ENCODE peak calls at places on chromosomes 3 and 15, in eight cellular contexts. One of them, this sample, is unnamed.

GRCh38 chr3:187743195-187744141 is 1.8 kb downstream of the BCL6 start:
- DNase-seq in HT-29: peak
- DNase-seq in stimulated activated CD4-positive, alpha-beta T cell treated with anti-CD3 and anti-CD28 coated beads, Interleukin-4, amount 100 ng/mL, for 48 hours: peak
- DNase-seq in activated naive CD8-positive, alpha-beta T cell treated with anti-CD3 and anti-CD28 coated beads, Interleukin-2, amount 50 U/mL, for 24 hours: peak
- DNase-seq in A172: peak
- DNase-seq in neural crest cell: peak
- DNase-seq in mesothelial cell of epicardium: no peak
- DNase-seq in NCI-H460: no peak
- DNase-seq in this sample: no peak

GRCh38 chr15:90086868-90087268 is 15.4 kb downstream of the IDH2 start:
- DNase-seq in HT-29: peak
- DNase-seq in stimulated activated CD4-positive, alpha-beta T cell treated with anti-CD3 and anti-CD28 coated beads, Interleukin-4, amount 100 ng/mL, for 48 hours: peak
- DNase-seq in activated naive CD8-positive, alpha-beta T cell treated with anti-CD3 and anti-CD28 coated beads, Interleukin-2, amount 50 U/mL, for 24 hours: peak
- DNase-seq in A172: peak
- DNase-seq in neural crest cell: peak
- DNase-seq in mesothelial cell of epicardium: no peak
- DNase-seq in NCI-H460: peak
- DNase-seq in this sample: no peak

GRCh38 chr3:194276768-194277546 is 74.2 kb downstream of the CPN2 start:
- DNase-seq in HT-29: no peak
- DNase-seq in stimulated activated CD4-positive, alpha-beta T cell treated with anti-CD3 and anti-CD28 coated beads, Interleukin-4, amount 100 ng/mL, for 48 hours: no peak
- DNase-seq in activated naive CD8-positive, alpha-beta T cell treated with anti-CD3 and anti-CD28 coated beads, Interleukin-2, amount 50 U/mL, for 24 hours: no peak
- DNase-seq in A172: peak
- DNase-seq in neural crest cell: no peak
- DNase-seq in mesothelial cell of epicardium: peak
- DNase-seq in NCI-H460: no peak
- DNase-seq in this sample: no peak

GRCh38 chr3:57382933-57383332 is 90.4 kb upstream of the ASB14 start:
- DNase-seq in HT-29: no peak
- DNase-seq in stimulated activated CD4-positive, alpha-beta T cell treated with anti-CD3 and anti-CD28 coated beads, Interleukin-4, amount 100 ng/mL, for 48 hours: no peak
- DNase-seq in activated naive CD8-positive, alpha-beta T cell treated with anti-CD3 and anti-CD28 coated beads, Interleukin-2, amount 50 U/mL, for 24 hours: no peak
- DNase-seq in A172: no peak
- DNase-seq in neural crest cell: no peak
- DNase-seq in mesothelial cell of epicardium: no peak
- DNase-seq in NCI-H460: no peak
- DNase-seq in this sample: no peak

GRCh38 chr15:58724471-58724870 is 25.0 kb downstream of the ADAM10 start:
- DNase-seq in HT-29: no peak
- DNase-seq in stimulated activated CD4-positive, alpha-beta T cell treated with anti-CD3 and anti-CD28 coated beads, Interleukin-4, amount 100 ng/mL, for 48 hours: no peak
- DNase-seq in activated naive CD8-positive, alpha-beta T cell treated with anti-CD3 and anti-CD28 coated beads, Interleukin-2, amount 50 U/mL, for 24 hours: no peak
- DNase-seq in A172: no peak
- DNase-seq in neural crest cell: no peak
- DNase-seq in mesothelial cell of epicardium: no peak
- DNase-seq in NCI-H460: no peak
- DNase-seq in this sample: no peak

GRCh38 chr15:82808634-82809041 is 790 bp upstream of the WHAMM start:
- DNase-seq in HT-29: peak
- DNase-seq in stimulated activated CD4-positive, alpha-beta T cell treated with anti-CD3 and anti-CD28 coated beads, Interleukin-4, amount 100 ng/mL, for 48 hours: no peak
- DNase-seq in activated naive CD8-positive, alpha-beta T cell treated with anti-CD3 and anti-CD28 coated beads, Interleukin-2, amount 50 U/mL, for 24 hours: no peak
- DNase-seq in A172: no peak
- DNase-seq in neural crest cell: no peak
- DNase-seq in mesothelial cell of epicardium: no peak
- DNase-seq in NCI-H460: no peak
- DNase-seq in this sample: no peak

GRCh38 chr15:36472672-36473071 is 106.8 kb upstream of the CDIN1 start:
- DNase-seq in HT-29: no peak
- DNase-seq in stimulated activated CD4-positive, alpha-beta T cell treated with anti-CD3 and anti-CD28 coated beads, Interleukin-4, amount 100 ng/mL, for 48 hours: no peak
- DNase-seq in activated naive CD8-positive, alpha-beta T cell treated with anti-CD3 and anti-CD28 coated beads, Interleukin-2, amount 50 U/mL, for 24 hours: no peak
- DNase-seq in A172: no peak
- DNase-seq in neural crest cell: no peak
- DNase-seq in mesothelial cell of epicardium: no peak
- DNase-seq in NCI-H460: no peak
- DNase-seq in this sample: no peak

GRCh38 chr3:94101860-94102259 is 39.0 kb downstream of the NSUN3 start:
- DNase-seq in HT-29: peak
- DNase-seq in stimulated activated CD4-positive, alpha-beta T cell treated with anti-CD3 and anti-CD28 coated beads, Interleukin-4, amount 100 ng/mL, for 48 hours: no peak
- DNase-seq in activated naive CD8-positive, alpha-beta T cell treated with anti-CD3 and anti-CD28 coated beads, Interleukin-2, amount 50 U/mL, for 24 hours: no peak
- DNase-seq in A172: peak
- DNase-seq in neural crest cell: no peak
- DNase-seq in mesothelial cell of epicardium: no peak
- DNase-seq in NCI-H460: no peak
- DNase-seq in this sample: no peak

GRCh38 chr3:123760817-123761216 is 123.3 kb downstream of the MYLK start:
- DNase-seq in HT-29: no peak
- DNase-seq in stimulated activated CD4-positive, alpha-beta T cell treated with anti-CD3 and anti-CD28 coated beads, Interleukin-4, amount 100 ng/mL, for 48 hours: no peak
- DNase-seq in activated naive CD8-positive, alpha-beta T cell treated with anti-CD3 and anti-CD28 coated beads, Interleukin-2, amount 50 U/mL, for 24 hours: no peak
- DNase-seq in A172: no peak
- DNase-seq in neural crest cell: no peak
- DNase-seq in mesothelial cell of epicardium: no peak
- DNase-seq in NCI-H460: no peak
- DNase-seq in this sample: no peak

GRCh38 chr15:63896336-63897115 is 62.8 kb upstream of the HERC1 start:
- DNase-seq in HT-29: peak
- DNase-seq in stimulated activated CD4-positive, alpha-beta T cell treated with anti-CD3 and anti-CD28 coated beads, Interleukin-4, amount 100 ng/mL, for 48 hours: no peak
- DNase-seq in activated naive CD8-positive, alpha-beta T cell treated with anti-CD3 and anti-CD28 coated beads, Interleukin-2, amount 50 U/mL, for 24 hours: peak
- DNase-seq in A172: peak
- DNase-seq in neural crest cell: no peak
- DNase-seq in mesothelial cell of epicardium: no peak
- DNase-seq in NCI-H460: no peak
- DNase-seq in this sample: no peak

GRCh38 chr3:196712514-196713413 is 587 bp downstream of the PIGX start:
- DNase-seq in HT-29: peak
- DNase-seq in stimulated activated CD4-positive, alpha-beta T cell treated with anti-CD3 and anti-CD28 coated beads, Interleukin-4, amount 100 ng/mL, for 48 hours: peak
- DNase-seq in activated naive CD8-positive, alpha-beta T cell treated with anti-CD3 and anti-CD28 coated beads, Interleukin-2, amount 50 U/mL, for 24 hours: peak
- DNase-seq in A172: peak
- DNase-seq in neural crest cell: no peak
- DNase-seq in mesothelial cell of epicardium: no peak
- DNase-seq in NCI-H460: peak
- DNase-seq in this sample: no peak

GRCh38 chr3:190345027-190345821 is 23.0 kb upstream of the CLDN1 start:
- DNase-seq in HT-29: peak
- DNase-seq in stimulated activated CD4-positive, alpha-beta T cell treated with anti-CD3 and anti-CD28 coated beads, Interleukin-4, amount 100 ng/mL, for 48 hours: no peak
- DNase-seq in activated naive CD8-positive, alpha-beta T cell treated with anti-CD3 and anti-CD28 coated beads, Interleukin-2, amount 50 U/mL, for 24 hours: no peak
- DNase-seq in A172: peak
- DNase-seq in neural crest cell: no peak
- DNase-seq in mesothelial cell of epicardium: no peak
- DNase-seq in NCI-H460: peak
- DNase-seq in this sample: peak

GRCh38 chr3:132038198-132038825 is 3.5 kb upstream of the CPNE4 start:
- DNase-seq in HT-29: peak
- DNase-seq in stimulated activated CD4-positive, alpha-beta T cell treated with anti-CD3 and anti-CD28 coated beads, Interleukin-4, amount 100 ng/mL, for 48 hours: no peak
- DNase-seq in activated naive CD8-positive, alpha-beta T cell treated with anti-CD3 and anti-CD28 coated beads, Interleukin-2, amount 50 U/mL, for 24 hours: no peak
- DNase-seq in A172: peak
- DNase-seq in neural crest cell: no peak
- DNase-seq in mesothelial cell of epicardium: no peak
- DNase-seq in NCI-H460: peak
- DNase-seq in this sample: no peak

GRCh38 chr3:156274791-156275190 is 154.4 kb downstream of the KCNAB1 start:
- DNase-seq in HT-29: peak
- DNase-seq in stimulated activated CD4-positive, alpha-beta T cell treated with anti-CD3 and anti-CD28 coated beads, Interleukin-4, amount 100 ng/mL, for 48 hours: no peak
- DNase-seq in activated naive CD8-positive, alpha-beta T cell treated with anti-CD3 and anti-CD28 coated beads, Interleukin-2, amount 50 U/mL, for 24 hours: no peak
- DNase-seq in A172: no peak
- DNase-seq in neural crest cell: no peak
- DNase-seq in mesothelial cell of epicardium: no peak
- DNase-seq in NCI-H460: no peak
- DNase-seq in this sample: no peak

GRCh38 chr15:57923311-57923710 is 142.2 kb downstream of the ALDH1A2 start:
- DNase-seq in HT-29: no peak
- DNase-seq in stimulated activated CD4-positive, alpha-beta T cell treated with anti-CD3 and anti-CD28 coated beads, Interleukin-4, amount 100 ng/mL, for 48 hours: no peak
- DNase-seq in activated naive CD8-positive, alpha-beta T cell treated with anti-CD3 and anti-CD28 coated beads, Interleukin-2, amount 50 U/mL, for 24 hours: no peak
- DNase-seq in A172: no peak
- DNase-seq in neural crest cell: no peak
- DNase-seq in mesothelial cell of epicardium: no peak
- DNase-seq in NCI-H460: no peak
- DNase-seq in this sample: no peak

GRCh38 chr3:179526989-179527391 is 35.7 kb upstream of the ACTL6A start:
- DNase-seq in HT-29: peak
- DNase-seq in stimulated activated CD4-positive, alpha-beta T cell treated with anti-CD3 and anti-CD28 coated beads, Interleukin-4, amount 100 ng/mL, for 48 hours: no peak
- DNase-seq in activated naive CD8-positive, alpha-beta T cell treated with anti-CD3 and anti-CD28 coated beads, Interleukin-2, amount 50 U/mL, for 24 hours: no peak
- DNase-seq in A172: peak
- DNase-seq in neural crest cell: peak
- DNase-seq in mesothelial cell of epicardium: no peak
- DNase-seq in NCI-H460: no peak
- DNase-seq in this sample: peak

GRCh38 chr3:100144255-100144866 is 30.1 kb upstream of the FILIP1L start:
- DNase-seq in HT-29: no peak
- DNase-seq in stimulated activated CD4-positive, alpha-beta T cell treated with anti-CD3 and anti-CD28 coated beads, Interleukin-4, amount 100 ng/mL, for 48 hours: no peak
- DNase-seq in activated naive CD8-positive, alpha-beta T cell treated with anti-CD3 and anti-CD28 coated beads, Interleukin-2, amount 50 U/mL, for 24 hours: no peak
- DNase-seq in A172: no peak
- DNase-seq in neural crest cell: no peak
- DNase-seq in mesothelial cell of epicardium: no peak
- DNase-seq in NCI-H460: no peak
- DNase-seq in this sample: no peak

GRCh38 chr3:178629430-178630178 is 93.4 kb downstream of the KCNMB2 start:
- DNase-seq in HT-29: no peak
- DNase-seq in stimulated activated CD4-positive, alpha-beta T cell treated with anti-CD3 and anti-CD28 coated beads, Interleukin-4, amount 100 ng/mL, for 48 hours: no peak
- DNase-seq in activated naive CD8-positive, alpha-beta T cell treated with anti-CD3 and anti-CD28 coated beads, Interleukin-2, amount 50 U/mL, for 24 hours: no peak
- DNase-seq in A172: no peak
- DNase-seq in neural crest cell: no peak
- DNase-seq in mesothelial cell of epicardium: no peak
- DNase-seq in NCI-H460: no peak
- DNase-seq in this sample: no peak

GRCh38 chr3:12356175-12356574 is 67.3 kb downstream of the PPARG start:
- DNase-seq in HT-29: no peak
- DNase-seq in stimulated activated CD4-positive, alpha-beta T cell treated with anti-CD3 and anti-CD28 coated beads, Interleukin-4, amount 100 ng/mL, for 48 hours: no peak
- DNase-seq in activated naive CD8-positive, alpha-beta T cell treated with anti-CD3 and anti-CD28 coated beads, Interleukin-2, amount 50 U/mL, for 24 hours: no peak
- DNase-seq in A172: no peak
- DNase-seq in neural crest cell: no peak
- DNase-seq in mesothelial cell of epicardium: no peak
- DNase-seq in NCI-H460: no peak
- DNase-seq in this sample: no peak

GRCh38 chr3:171875923-171876412 is 32.8 kb downstream of the TMEM212 start:
- DNase-seq in HT-29: no peak
- DNase-seq in stimulated activated CD4-positive, alpha-beta T cell treated with anti-CD3 and anti-CD28 coated beads, Interleukin-4, amount 100 ng/mL, for 48 hours: no peak
- DNase-seq in activated naive CD8-positive, alpha-beta T cell treated with anti-CD3 and anti-CD28 coated beads, Interleukin-2, amount 50 U/mL, for 24 hours: no peak
- DNase-seq in A172: peak
- DNase-seq in neural crest cell: no peak
- DNase-seq in mesothelial cell of epicardium: no peak
- DNase-seq in NCI-H460: no peak
- DNase-seq in this sample: no peak

GRCh38 chr3:138066383-138066782 is 49.0 kb downstream of the DZIP1L start:
- DNase-seq in HT-29: no peak
- DNase-seq in stimulated activated CD4-positive, alpha-beta T cell treated with anti-CD3 and anti-CD28 coated beads, Interleukin-4, amount 100 ng/mL, for 48 hours: peak
- DNase-seq in activated naive CD8-positive, alpha-beta T cell treated with anti-CD3 and anti-CD28 coated beads, Interleukin-2, amount 50 U/mL, for 24 hours: peak
- DNase-seq in A172: no peak
- DNase-seq in neural crest cell: no peak
- DNase-seq in mesothelial cell of epicardium: no peak
- DNase-seq in NCI-H460: no peak
- DNase-seq in this sample: no peak

GRCh38 chr3:136070334-136070733 is 104.8 kb downstream of the PPP2R3A start:
- DNase-seq in HT-29: no peak
- DNase-seq in stimulated activated CD4-positive, alpha-beta T cell treated with anti-CD3 and anti-CD28 coated beads, Interleukin-4, amount 100 ng/mL, for 48 hours: no peak
- DNase-seq in activated naive CD8-positive, alpha-beta T cell treated with anti-CD3 and anti-CD28 coated beads, Interleukin-2, amount 50 U/mL, for 24 hours: no peak
- DNase-seq in A172: peak
- DNase-seq in neural crest cell: no peak
- DNase-seq in mesothelial cell of epicardium: no peak
- DNase-seq in NCI-H460: no peak
- DNase-seq in this sample: no peak

GRCh38 chr3:111541911-111542483 is at the start of gene CD96:
- DNase-seq in HT-29: no peak
- DNase-seq in stimulated activated CD4-positive, alpha-beta T cell treated with anti-CD3 and anti-CD28 coated beads, Interleukin-4, amount 100 ng/mL, for 48 hours: peak
- DNase-seq in activated naive CD8-positive, alpha-beta T cell treated with anti-CD3 and anti-CD28 coated beads, Interleukin-2, amount 50 U/mL, for 24 hours: peak
- DNase-seq in A172: no peak
- DNase-seq in neural crest cell: no peak
- DNase-seq in mesothelial cell of epicardium: no peak
- DNase-seq in NCI-H460: no peak
- DNase-seq in this sample: no peak

GRCh38 chr15:93478922-93479321 is 389.9 kb upstream of the RGMA start:
- DNase-seq in HT-29: no peak
- DNase-seq in stimulated activated CD4-positive, alpha-beta T cell treated with anti-CD3 and anti-CD28 coated beads, Interleukin-4, amount 100 ng/mL, for 48 hours: no peak
- DNase-seq in activated naive CD8-positive, alpha-beta T cell treated with anti-CD3 and anti-CD28 coated beads, Interleukin-2, amount 50 U/mL, for 24 hours: no peak
- DNase-seq in A172: no peak
- DNase-seq in neural crest cell: no peak
- DNase-seq in mesothelial cell of epicardium: no peak
- DNase-seq in NCI-H460: no peak
- DNase-seq in this sample: no peak

GRCh38 chr15:37764733-37765191 is 169.7 kb upstream of the TMCO5A start:
- DNase-seq in HT-29: peak
- DNase-seq in stimulated activated CD4-positive, alpha-beta T cell treated with anti-CD3 and anti-CD28 coated beads, Interleukin-4, amount 100 ng/mL, for 48 hours: peak
- DNase-seq in activated naive CD8-positive, alpha-beta T cell treated with anti-CD3 and anti-CD28 coated beads, Interleukin-2, amount 50 U/mL, for 24 hours: peak
- DNase-seq in A172: peak
- DNase-seq in neural crest cell: peak
- DNase-seq in mesothelial cell of epicardium: no peak
- DNase-seq in NCI-H460: peak
- DNase-seq in this sample: peak

GRCh38 chr3:165669502-165669901 is 167.7 kb downstream of the BCHE start:
- DNase-seq in HT-29: no peak
- DNase-seq in stimulated activated CD4-positive, alpha-beta T cell treated with anti-CD3 and anti-CD28 coated beads, Interleukin-4, amount 100 ng/mL, for 48 hours: no peak
- DNase-seq in activated naive CD8-positive, alpha-beta T cell treated with anti-CD3 and anti-CD28 coated beads, Interleukin-2, amount 50 U/mL, for 24 hours: no peak
- DNase-seq in A172: peak
- DNase-seq in neural crest cell: no peak
- DNase-seq in mesothelial cell of epicardium: no peak
- DNase-seq in NCI-H460: no peak
- DNase-seq in this sample: no peak

GRCh38 chr15:72231847-72232461 is 964 bp upstream of the PKM start:
- DNase-seq in HT-29: peak
- DNase-seq in stimulated activated CD4-positive, alpha-beta T cell treated with anti-CD3 and anti-CD28 coated beads, Interleukin-4, amount 100 ng/mL, for 48 hours: no peak
- DNase-seq in activated naive CD8-positive, alpha-beta T cell treated with anti-CD3 and anti-CD28 coated beads, Interleukin-2, amount 50 U/mL, for 24 hours: peak
- DNase-seq in A172: peak
- DNase-seq in neural crest cell: no peak
- DNase-seq in mesothelial cell of epicardium: no peak
- DNase-seq in NCI-H460: no peak
- DNase-seq in this sample: no peak

GRCh38 chr3:49600781-49601180 is 46.5 kb downstream of the BSN start:
- DNase-seq in HT-29: no peak
- DNase-seq in stimulated activated CD4-positive, alpha-beta T cell treated with anti-CD3 and anti-CD28 coated beads, Interleukin-4, amount 100 ng/mL, for 48 hours: no peak
- DNase-seq in activated naive CD8-positive, alpha-beta T cell treated with anti-CD3 and anti-CD28 coated beads, Interleukin-2, amount 50 U/mL, for 24 hours: no peak
- DNase-seq in A172: no peak
- DNase-seq in neural crest cell: no peak
- DNase-seq in mesothelial cell of epicardium: no peak
- DNase-seq in NCI-H460: no peak
- DNase-seq in this sample: no peak

GRCh38 chr15:33071451-33071850 is 123.1 kb downstream of the FMN1 start:
- DNase-seq in HT-29: no peak
- DNase-seq in stimulated activated CD4-positive, alpha-beta T cell treated with anti-CD3 and anti-CD28 coated beads, Interleukin-4, amount 100 ng/mL, for 48 hours: no peak
- DNase-seq in activated naive CD8-positive, alpha-beta T cell treated with anti-CD3 and anti-CD28 coated beads, Interleukin-2, amount 50 U/mL, for 24 hours: no peak
- DNase-seq in A172: no peak
- DNase-seq in neural crest cell: no peak
- DNase-seq in mesothelial cell of epicardium: no peak
- DNase-seq in NCI-H460: no peak
- DNase-seq in this sample: no peak

This sample was measured in glomerular endothelial cell.